ENCODE peak calls at places on chromosomes 13 and 19, in nine cellular contexts. I is breast epithelium, E is thoracic aorta, D is tibial nerve, J is transverse colon, B is mammary epithelial cell, W is lung, K is heart left ventricle, Y is Panc1. P is an unnamed sample.

GRCh38 chr13:42041017-42041683 is 7.3 kb upstream of the DGKH start:
- DNase-seq in Y (no peak), E (no peak), I (peak), W (peak), D (no peak), K (peak), B (peak), J (peak), P (no peak)

GRCh38 chr19:19527674-19528625 is 761 bp upstream of the YJEFN3 start:
- DNase-seq in D (no peak), Y (no peak), K (no peak), E (no peak), B (no peak), I (no peak), W (no peak), J (no peak), P (no peak)

GRCh38 chr19:39497850-39498261 is 891 bp upstream of the DLL3 start:
- DNase-seq in D (no peak), W (no peak), J (peak), I (no peak), B (no peak), Y (no peak), K (no peak), E (no peak), P (no peak)

GRCh38 chr19:40603071-40603718 is 2.0 kb downstream of the LTBP4 start:
- DNase-seq in B (peak), D (no peak), Y (no peak), I (no peak), K (no peak), W (no peak), J (no peak), E (no peak), P (no peak)

GRCh38 chr19:35729763-35730162 is 12.0 kb downstream of the KMT2B start:
- DNase-seq in D (no peak), K (no peak), B (no peak), E (no peak), W (no peak), Y (no peak), J (no peak), I (no peak), P (no peak)

GRCh38 chr19:33325920-33326319 is 23.6 kb upstream of the CEBPA start:
- DNase-seq in K (no peak), W (no peak), Y (no peak), E (no peak), D (no peak), J (peak), B (no peak), I (no peak), P (no peak)

GRCh38 chr19:13154911-13155471 is 4.8 kb downstream of the IER2 start:
- DNase-seq in W (peak), B (peak), I (peak), K (no peak), Y (no peak), E (no peak), D (peak), J (peak), P (no peak)

GRCh38 chr13:40130871-40131636 is 475.6 kb downstream of the COG6 start:
- DNase-seq in E (no peak), Y (no peak), W (no peak), B (peak), D (no peak), I (no peak), J (peak), K (no peak), P (no peak)

GRCh38 chr19:46466536-46467199 is 4.7 kb downstream of the PNMA8A start:
- DNase-seq in W (no peak), D (no peak), B (peak), J (peak), K (no peak), E (no peak), I (no peak), Y (no peak), P (peak)

GRCh38 chr13:47628666-47629065 is 372.4 kb downstream of the SUCLA2 start:
- DNase-seq in I (no peak), Y (no peak), D (no peak), J (no peak), B (peak), E (no peak), K (no peak), W (no peak), P (no peak)

GRCh38 chr19:29083863-29084262 is 129.1 kb downstream of the UQCRFS1 start:
- DNase-seq in Y (no peak), E (no peak), K (no peak), J (no peak), W (no peak), B (no peak), D (no peak), I (no peak), P (no peak)

GRCh38 chr13:42474954-42475353 is 99.0 kb upstream of the TNFSF11 start:
- DNase-seq in B (no peak), Y (no peak), K (no peak), D (no peak), W (no peak), J (no peak), I (no peak), E (no peak), P (peak)

GRCh38 chr19:50167314-50167721 is 4.2 kb upstream of the IZUMO2 start:
- DNase-seq in Y (no peak), I (no peak), B (no peak), E (no peak), J (peak), K (no peak), D (no peak), W (no peak), P (no peak)

GRCh38 chr19:48481191-48481500 is 12.0 kb downstream of the CYTH2 start:
- DNase-seq in B (no peak), Y (no peak), D (no peak), W (no peak), E (no peak), K (no peak), I (no peak), J (no peak), P (peak)

GRCh38 chr19:49182848-49183375 is 25.3 kb downstream of the TRPM4 start:
- DNase-seq in I (no peak), W (no peak), D (no peak), J (no peak), B (no peak), E (no peak), Y (no peak), K (no peak), P (no peak)

GRCh38 chr13:58587183-58587582 is 955.6 kb downstream of the PCDH17 start:
- DNase-seq in E (no peak), K (no peak), B (no peak), J (no peak), W (no peak), I (no peak), Y (no peak), D (no peak), P (no peak)

GRCh38 chr19:38838208-38838985 is 6.8 kb upstream of the ECH1 start:
- DNase-seq in W (no peak), K (no peak), I (no peak), D (no peak), B (peak), Y (no peak), E (no peak), J (no peak), P (no peak)

GRCh38 chr13:101452519-101453485 is at the start of gene ITGBL1:
- DNase-seq in Y (no peak), J (no peak), B (peak), E (no peak), W (no peak), D (no peak), K (peak), I (no peak), P (no peak)

GRCh38 chr13:87087741-87088140 is 583.4 kb upstream of the SLITRK5 start:
- DNase-seq in Y (no peak), D (no peak), W (no peak), K (no peak), I (no peak), B (no peak), E (no peak), J (no peak), P (no peak)

GRCh38 chr19:38362076-38362945 is 12.1 kb upstream of the PSMD8 start:
- DNase-seq in D (peak), I (peak), W (peak), J (peak), K (peak), Y (peak), E (no peak), B (peak), P (no peak)

GRCh38 chr19:13163609-13164364 is 13.6 kb downstream of the IER2 start:
- DNase-seq in J (peak), K (peak), I (peak), W (peak), Y (no peak), D (peak), E (no peak), B (peak), P (peak)

GRCh38 chr19:47891923-47892666 is 6.0 kb upstream of the SULT2A1 start:
- DNase-seq in E (no peak), J (no peak), W (no peak), Y (no peak), I (no peak), B (no peak), D (no peak), K (no peak), P (no peak)

GRCh38 chr13:94308808-94309207 is 170.7 kb downstream of the DCT start:
- DNase-seq in D (no peak), B (no peak), J (no peak), I (no peak), Y (no peak), W (no peak), E (no peak), K (no peak), P (no peak)

GRCh38 chr19:47704024-47704423 is 9.2 kb upstream of the EHD2 start:
- DNase-seq in I (no peak), E (no peak), B (no peak), K (no peak), W (no peak), D (no peak), J (peak), Y (no peak), P (peak)

GRCh38 chr13:46185634-46186033 is 3.7 kb upstream of the LCP1 start:
- DNase-seq in W (no peak), I (no peak), K (no peak), E (no peak), D (no peak), B (no peak), J (no peak), Y (no peak), P (no peak)

GRCh38 chr13:29937836-29938235 is 87.4 kb upstream of the UBL3 start:
- DNase-seq in D (no peak), I (no peak), Y (no peak), W (no peak), B (no peak), K (no peak), J (no peak), E (no peak), P (no peak)

GRCh38 chr19:46546194-46546896 is 50.7 kb upstream of the PNMA8B start:
- DNase-seq in I (no peak), D (no peak), K (no peak), Y (no peak), J (peak), W (peak), E (no peak), B (peak), P (no peak)

GRCh38 chr13:30869491-30869890 is 36.6 kb upstream of the MEDAG start:
- DNase-seq in J (no peak), D (no peak), I (no peak), B (no peak), K (no peak), E (no peak), W (no peak), Y (no peak), P (no peak)

GRCh38 chr13:111962431-111962891 is 104.5 kb upstream of the SOX1 start:
- DNase-seq in W (no peak), B (no peak), D (no peak), E (no peak), Y (no peak), I (no peak), K (no peak), J (no peak), P (no peak)

GRCh38 chr19:38669532-38669931 is 22.1 kb downstream of the ACTN4 start:
- DNase-seq in K (no peak), J (no peak), W (no peak), D (no peak), B (no peak), I (no peak), Y (no peak), E (no peak), P (no peak)

GRCh38 chr19:40583283-40583682 is 6.6 kb downstream of the SHKBP1 start:
- DNase-seq in B (no peak), J (no peak), W (no peak), I (no peak), D (no peak), Y (no peak), E (no peak), K (no peak), P (no peak)

GRCh38 chr13:74290324-74290773 is 156.1 kb upstream of the KLF12 start:
- DNase-seq in W (no peak), E (no peak), D (no peak), K (no peak), J (peak), Y (no peak), B (peak), I (no peak), P (peak)

GRCh38 chr19:49555600-49556411 is 24.6 kb downstream of the NOSIP start:
- DNase-seq in Y (no peak), D (peak), J (peak), E (no peak), K (peak), W (peak), B (no peak), I (no peak), P (no peak)

GRCh38 chr13:49444517-49445395 is 682 bp downstream of the SETDB2 start:
- DNase-seq in K (no peak), J (peak), Y (peak), I (no peak), B (peak), W (no peak), D (no peak), E (no peak), P (no peak)

GRCh38 chr19:18192673-18193387 is at the start of gene MPV17L2:
- DNase-seq in E (peak), W (peak), I (peak), B (peak), D (peak), J (peak), K (peak), Y (peak), P (peak)

GRCh38 chr13:21852043-21852442 is 181.2 kb downstream of the FGF9 start:
- DNase-seq in K (no peak), W (no peak), B (peak), E (no peak), J (no peak), I (no peak), Y (no peak), D (no peak), P (no peak)

GRCh38 chr19:944171-944567 is 18.3 kb downstream of the ARID3A start:
- DNase-seq in I (no peak), K (no peak), B (no peak), E (no peak), J (peak), W (no peak), D (no peak), Y (no peak), P (no peak)

GRCh38 chr13:111186305-111186930 is 71.3 kb downstream of the ARHGEF7 start:
- DNase-seq in K (no peak), J (no peak), E (no peak), D (no peak), I (no peak), B (no peak), W (no peak), Y (no peak), P (no peak)

GRCh38 chr19:35264281-35265125 is 4.3 kb upstream of the USF2 start:
- DNase-seq in Y (no peak), W (no peak), E (no peak), K (peak), D (peak), B (no peak), J (peak), I (peak), P (no peak)

GRCh38 chr13:60095300-60095699 is 68.4 kb downstream of the DIAPH3 start:
- DNase-seq in B (no peak), K (no peak), W (no peak), J (no peak), I (no peak), D (no peak), Y (no peak), E (no peak), P (no peak)

GRCh38 chr13:60094385-60095088 is 69.2 kb downstream of the DIAPH3 start:
- DNase-seq in I (no peak), Y (no peak), W (no peak), B (no peak), E (no peak), D (no peak), J (no peak), K (no peak), P (no peak)

GRCh38 chr13:60090579-60090978 is 73.1 kb downstream of the DIAPH3 start:
- DNase-seq in I (no peak), W (no peak), D (no peak), J (no peak), Y (no peak), E (no peak), K (no peak), B (no peak), P (no peak)

GRCh38 chr13:60091573-60091972 is 72.2 kb downstream of the DIAPH3 start:
- DNase-seq in D (no peak), J (no peak), Y (no peak), K (no peak), B (no peak), E (no peak), I (no peak), W (no peak), P (no peak)
- TF ChIP-seq CTCF in D (no peak), J (no peak), Y (peak), K (no peak), B (peak), E (no peak), I (no peak), W (no peak), P (no peak)

DNA sequence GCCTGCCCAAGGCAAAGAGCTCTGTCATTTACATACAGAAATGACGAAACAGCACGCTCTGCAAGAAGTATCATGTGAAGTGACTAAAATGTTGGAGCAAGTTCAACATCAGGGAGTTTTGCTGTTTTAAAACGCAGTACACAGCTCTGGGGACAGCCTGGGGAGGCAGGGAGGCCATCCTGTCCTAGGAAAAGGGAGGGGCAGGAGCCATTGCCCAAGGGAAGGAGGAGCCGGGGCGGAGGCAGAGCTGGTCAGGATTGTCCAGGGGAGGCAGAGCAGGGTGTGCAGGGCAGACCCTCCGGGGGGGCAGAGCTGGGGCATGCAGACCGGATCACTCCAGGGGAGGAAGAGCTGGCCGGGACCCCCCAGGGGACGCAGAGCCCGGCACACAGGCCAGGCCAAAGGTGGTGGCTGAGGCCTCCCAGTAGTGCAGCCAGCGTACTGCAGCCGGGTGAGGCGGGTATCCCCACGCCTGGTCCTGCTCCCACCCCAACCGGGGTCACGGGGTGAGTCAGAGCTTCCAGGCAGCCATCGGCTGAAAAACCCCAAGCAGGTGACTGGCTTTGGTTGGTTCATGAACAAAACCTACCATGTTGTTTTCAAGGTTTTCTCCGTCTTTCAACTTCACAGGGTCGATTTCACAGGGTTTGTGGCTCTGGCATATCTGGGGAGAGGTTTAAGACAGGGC is 41.9 kb upstream of the C13orf46 start:
- DNase-seq in Y (no peak), W (no peak), B (peak), D (peak), K (no peak), J (peak), E (no peak), I (no peak), P (no peak)
- H3K27ac ChIP-seq in Y (no peak), W (no peak), B (no peak), D (no peak), K (no peak), J (peak), E (no peak), I (peak), P (no peak)

GRCh38 chr13:24108615-24108965 is 51.9 kb upstream of the SPATA13 start:
- DNase-seq in B (no peak), I (no peak), E (no peak), J (no peak), K (no peak), Y (no peak), W (no peak), D (no peak), P (no peak)
- H3K4me3 ChIP-seq in B (no peak), I (no peak), E (no peak), J (no peak), K (no peak), Y (no peak), W (no peak), D (no peak), P (no peak)

DNA sequence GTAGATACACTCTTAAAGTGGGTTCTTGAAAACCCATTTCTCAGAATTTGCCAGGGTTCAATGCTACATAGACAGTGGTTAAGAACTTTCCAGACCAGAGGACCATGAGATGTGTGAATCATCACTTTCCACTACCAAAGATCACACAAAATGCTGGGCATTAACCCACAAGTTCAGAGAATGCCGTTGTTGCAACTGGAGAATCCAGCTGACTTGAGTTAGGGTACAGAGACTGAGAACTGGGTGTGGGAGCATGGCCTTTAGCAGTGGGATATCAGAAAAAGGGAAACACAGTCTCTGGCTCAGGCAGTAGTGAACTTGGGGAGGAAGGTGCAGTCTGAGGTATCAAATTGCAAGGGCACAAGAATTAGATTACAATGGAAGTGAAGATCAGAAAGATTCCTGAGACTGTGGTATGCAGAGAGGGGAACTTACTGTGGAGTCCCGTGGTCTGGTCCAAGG is 51.5 kb upstream of the WDFY2 start:
- DNase-seq in B (no peak), J (no peak), I (no peak), W (no peak), K (no peak), E (no peak), Y (no peak), D (no peak), P (no peak)
- TF ChIP-seq CTCF in B (no peak), J (no peak), I (no peak), W (no peak), K (no peak), E (no peak), Y (no peak), D (no peak), P (no peak)

P was measured in AG04450.